ENCODE peak calls at places on chromosome 22, in seven cellular contexts. H, T, K, U, C, A and I are unnamed samples. For H3K27me3 and H3K36me3, the result is how much of the 10 kb centered on the place peaks cover.

GRCh38 chr22:46087816-46088277 is 62.5 kb upstream of the PPARA start:
- DNase-seq in C (no peak), K (peak), T (peak), U (peak), H (peak), A (no peak), I (peak)

GRCh38 chr22:36356708-36357694 is 30.8 kb downstream of the MYH9 start:
- DNase-seq in A (no peak), H (no peak), C (no peak), K (no peak), T (no peak), U (no peak), I (no peak)

GRCh38 chr22:50641696-50642607 is 14.0 kb upstream of the ARSA start:
- DNase-seq in A (peak), K (no peak), T (no peak), H (no peak), C (no peak), U (peak), I (no peak)

GRCh38 chr22:47014946-47015345 is 252.5 kb downstream of the TBC1D22A start:
- DNase-seq in U (no peak), K (peak), A (no peak), T (no peak), H (peak), C (no peak), I (no peak)

GRCh38 chr22:45529966-45530575 is 27.4 kb downstream of the FBLN1 start:
- DNase-seq in H (no peak), T (no peak), A (no peak), U (no peak), K (no peak), C (peak), I (no peak)

GRCh38 chr22:36365020-36365411 is 22.8 kb downstream of the MYH9 start:
- DNase-seq in U (peak), C (peak), K (no peak), H (peak), T (no peak), A (no peak), I (no peak)

GRCh38 chr22:38238519-38239051 is 34.2 kb downstream of the TMEM184B start:
- DNase-seq in C (peak), T (peak), A (no peak), U (no peak), K (no peak), H (no peak), I (no peak)

GRCh38 chr22:42595434-42595833 is 19.2 kb downstream of the POLDIP3 start:
- DNase-seq in A (no peak), H (no peak), C (no peak), K (no peak), U (peak), T (no peak), I (no peak)

GRCh38 chr22:50724616-50725015 is 13.4 kb upstream of the ACR start:
- DNase-seq in A (no peak), K (no peak), C (no peak), T (no peak), U (no peak), H (no peak), I (no peak)

GRCh38 chr22:49613871-49614270 is 213.8 kb downstream of the BRD1 start:
- DNase-seq in C (no peak), A (no peak), U (no peak), H (no peak), T (no peak), K (peak), I (peak)

GRCh38 chr22:20858615-20859416 is at the start of the genes PI4KA and SNAP29:
- DNase-seq in H (peak), U (peak), C (peak), K (peak), T (peak), A (peak), I (peak)

GRCh38 chr22:42949159-42949558 is 65.8 kb downstream of the PACSIN2 start:
- DNase-seq in K (no peak), A (no peak), U (peak), H (no peak), C (no peak), T (no peak), I (no peak)

GRCh38 chr22:39917091-39917703 is 16.3 kb downstream of the GRAP2 start:
- DNase-seq in C (no peak), K (no peak), A (no peak), U (no peak), T (no peak), H (no peak), I (no peak)

GRCh38 chr22:46224771-46225290 is 25.3 kb downstream of the CDPF1 start:
- DNase-seq in K (no peak), U (no peak), T (no peak), C (no peak), A (no peak), H (no peak), I (no peak)

GRCh38 chr22:38088723-38089473 is 4.9 kb upstream of the SLC16A8 start:
- DNase-seq in A (no peak), C (no peak), U (no peak), H (no peak), K (no peak), T (no peak), I (no peak)

GRCh38 chr22:40329466-40329865 is 16.8 kb upstream of the ADSL start:
- DNase-seq in H (no peak), U (no peak), C (no peak), K (no peak), A (no peak), T (no peak), I (no peak)

GRCh38 chr22:37806409-37807338 is 1.1 kb upstream of the GCAT start:
- DNase-seq in H (no peak), C (no peak), A (no peak), K (no peak), U (no peak), T (no peak), I (no peak)

GRCh38 chr22:46069518-46070214 is 80.7 kb upstream of the PPARA start:
- DNase-seq in T (peak), K (peak), C (peak), H (peak), U (peak), A (no peak), I (peak)

GRCh38 chr22:28882545-28882877 is 861 bp upstream of the ZNRF3 start:
- DNase-seq in C (no peak), K (no peak), H (no peak), U (peak), T (no peak), A (no peak), I (no peak)

GRCh38 chr22:41596776-41597634 is 7.4 kb upstream of the PMM1 start:
- DNase-seq in A (peak), K (no peak), H (peak), T (peak), C (no peak), U (peak), I (peak)

GRCh38 chr22:39041908-39042307 is 1.2 kb downstream of the APOBEC3F start:
- DNase-seq in H (no peak), T (no peak), U (no peak), C (no peak), A (no peak), K (no peak), I (no peak)

GRCh38 chr22:50315289-50316113 is 8.1 kb upstream of the PLXNB2 start:
- DNase-seq in H (no peak), C (no peak), U (no peak), A (no peak), T (no peak), K (peak), I (no peak)

DNA sequence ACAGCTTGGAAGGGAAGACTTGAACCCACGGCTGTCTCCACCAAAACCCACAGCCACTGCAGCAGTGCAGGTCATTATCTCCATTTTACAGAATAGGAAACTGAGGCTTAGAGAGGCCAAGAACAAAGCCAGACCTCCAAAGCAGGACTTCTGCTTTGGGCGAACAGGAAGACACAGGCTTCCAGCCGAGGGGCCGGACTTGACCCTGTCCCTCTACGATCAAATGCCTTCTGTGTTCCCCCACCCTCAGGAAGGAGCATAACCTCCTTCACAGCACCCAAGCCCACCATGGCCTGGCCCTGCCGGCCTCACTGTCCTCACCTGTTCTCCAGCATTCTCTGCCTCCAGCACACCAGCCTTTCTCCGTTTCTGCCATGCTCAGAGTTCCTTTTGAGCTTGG is 15.8 kb downstream of the IGLL1 start:
- DNase-seq in T (no peak), U (no peak), A (no peak), H (no peak), C (no peak), K (no peak), I (no peak)
- H3K27me3 ChIP-seq in T (under half), U (under half), A (under half), H (half or more), C (under half), K (under half), I (under half)

DNA sequence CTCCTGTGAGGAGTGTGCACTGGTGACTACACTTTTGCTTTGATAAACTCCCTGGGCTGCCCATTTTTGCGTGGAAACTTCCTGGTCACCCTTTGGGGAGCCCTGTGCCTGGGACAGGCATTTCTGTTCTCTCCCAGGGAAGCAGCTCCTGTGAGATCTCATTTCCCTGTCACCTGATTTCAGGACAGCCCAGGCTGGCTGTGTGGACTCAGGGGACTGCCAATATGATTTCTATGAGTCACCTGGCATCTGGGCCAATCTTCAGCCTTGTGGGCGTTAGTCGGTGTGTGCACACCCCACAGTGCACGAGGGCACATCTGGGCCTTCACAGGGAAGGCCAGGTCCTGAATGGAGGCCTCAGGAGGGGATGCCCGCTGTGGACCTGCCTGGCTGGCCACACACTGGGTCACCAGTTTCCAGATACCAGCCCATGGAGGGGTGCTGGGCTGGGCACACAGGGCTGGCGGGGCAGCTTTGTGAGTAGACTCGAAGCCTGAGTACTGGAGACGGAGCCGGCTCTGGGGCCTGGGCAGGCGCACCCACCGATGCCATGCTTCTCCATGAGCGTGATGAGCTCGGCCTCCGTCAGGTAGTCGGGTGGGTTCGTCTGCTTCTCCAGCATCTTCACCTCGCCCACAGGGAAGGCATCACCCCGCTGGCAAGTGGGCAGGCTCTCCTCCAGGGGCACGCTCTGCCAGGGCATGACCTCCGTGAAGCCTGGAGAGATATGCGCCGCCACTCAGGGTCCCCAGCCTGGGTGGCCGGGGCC is 9.4 kb upstream of the PPM1F start:
- DNase-seq in T (no peak), U (no peak), H (no peak), K (no peak), C (no peak), A (no peak), I (no peak)
- H3K36me3 ChIP-seq in T (half or more), U (half or more), H (under half), K (under half), C (under half), A (half or more), I (under half)

GRCh38 chr22:44331881-44332714 is 19.3 kb upstream of the SHISAL1 start:
- DNase-seq in H (no peak), U (no peak), T (no peak), C (no peak), A (no peak), K (no peak), I (no peak)
- H3K27me3 ChIP-seq in H (half or more), U (half or more), T (under half), C (under half), A (under half), K (under half), I (under half)

GRCh38 chr22:27851974-27852713 is 50.6 kb upstream of the MN1 start:
- DNase-seq in C (no peak), H (no peak), K (no peak), T (no peak), A (no peak), U (no peak), I (no peak)
- H3K36me3 ChIP-seq in C (under half), H (under half), K (under half), T (under half), A (under half), U (half or more), I (half or more)

GRCh38 chr22:35205956-35206355 is 51.3 kb upstream of the HMGXB4 start:
- DNase-seq in K (no peak), A (no peak), C (no peak), T (no peak), U (no peak), H (no peak), I (no peak)

GRCh38 chr22:35205141-35205775 is 52.0 kb upstream of the HMGXB4 start:
- DNase-seq in A (no peak), T (no peak), C (no peak), U (no peak), K (no peak), H (no peak), I (no peak)

GRCh38 chr22:35206889-35207288 is 50.4 kb upstream of the HMGXB4 start:
- DNase-seq in U (no peak), A (no peak), C (no peak), K (no peak), H (no peak), T (no peak), I (no peak)

GRCh38 chr22:35209203-35209602 is 48.1 kb upstream of the HMGXB4 start:
- DNase-seq in C (no peak), A (no peak), H (no peak), T (no peak), K (no peak), U (no peak), I (no peak)

GRCh38 chr22:35208003-35208402 is 49.3 kb upstream of the HMGXB4 start:
- DNase-seq in A (no peak), U (no peak), C (no peak), T (no peak), H (no peak), K (no peak), I (no peak)
- H3K27me3 ChIP-seq in A (under half), U (under half), C (under half), T (under half), H (under half), K (under half), I (under half)